ENCODE peak calls at places on chromosome 12, in eight cellular contexts. E is dorsolateral prefrontal cortex, V is mammary epithelial cell, N is IMR-90, K is body of pancreas, Z is neural progenitor cell, D is lower leg skin, O is AG10803. H is an unnamed sample.

GRCh38 chr12:46959484-46959883 is 119.9 kb upstream of the PCED1B start:
- DNase-seq in E (no peak), Z (no peak), O (peak; percentile 89), D (no peak), K (no peak), V (peak; percentile 83), N (peak; percentile 93), H (peak; percentile 75)

GRCh38 chr12:13044859-13045384 is 741 bp downstream of the FAM234B start:
- DNase-seq in E (no peak), O (no peak), Z (no peak), D (no peak), V (peak; percentile 23), N (no peak), K (no peak), H (peak; percentile 10)

GRCh38 chr12:3913278-3913677 is 40.1 kb upstream of the PARP11 start:
- DNase-seq in V (no peak), K (no peak), Z (no peak), E (no peak), N (no peak), D (no peak), O (no peak), H (no peak)

GRCh38 chr12:67268896-67269631 is at the start of gene CAND1:
- DNase-seq in E (peak; percentile 98), V (peak; percentile 99), Z (peak; percentile 97), D (peak; percentile 99), O (peak; percentile 99), K (peak; percentile 97), N (peak; percentile 99), H (peak; percentile 99)

GRCh38 chr12:52225752-52226151 is 7.3 kb upstream of the KRT7 start:
- DNase-seq in E (no peak), N (no peak), Z (no peak), O (no peak), V (no peak), K (no peak), D (peak; percentile 36), H (no peak)

GRCh38 chr12:31589582-31589895 is 1.4 kb downstream of the DENND5B start:
- DNase-seq in E (no peak), D (no peak), N (no peak), K (no peak), V (no peak), O (no peak), Z (peak; percentile 77), H (no peak)

GRCh38 chr12:64451687-64452558 is at the start of gene TBK1:
- DNase-seq in K (peak; percentile 95), D (peak; percentile 97), Z (peak; percentile 96), E (peak; percentile 91), V (peak; percentile 83), O (peak; percentile 83), N (peak; percentile 84), H (peak; percentile 89)

GRCh38 chr12:55816876-55817351 is 610 bp downstream of the SARNP start:
- DNase-seq in K (no peak), Z (peak; percentile 31), E (no peak), D (no peak), V (no peak), N (peak; percentile 26), O (no peak), H (no peak)

GRCh38 chr12:91496337-91496736 is 313.7 kb upstream of the DCN start:
- DNase-seq in O (no peak), K (no peak), N (no peak), D (no peak), V (no peak), E (no peak), Z (no peak), H (no peak)

GRCh38 chr12:26953447-26953846 is 15.2 kb downstream of the FGFR1OP2 start:
- DNase-seq in K (peak; percentile 21), E (no peak), V (no peak), N (peak; percentile 28), Z (no peak), O (peak; percentile 40), D (no peak), H (peak; percentile 24)

GRCh38 chr12:123271182-123271491 is 519 bp downstream of the CDK2AP1 start:
- DNase-seq in V (peak; percentile 40), D (peak; percentile 95), O (peak; percentile 55), N (peak; percentile 33), E (no peak), K (peak; percentile 78), Z (peak; percentile 91), H (peak; percentile 45)

GRCh38 chr12:119938049-119938667 is 50.9 kb upstream of the BICDL1 start:
- DNase-seq in E (no peak), D (no peak), N (peak; percentile 49), Z (peak; percentile 75), V (peak; percentile 27), O (peak; percentile 45), K (peak; percentile 69), H (peak; percentile 44)

GRCh38 chr12:94305293-94305957 is 154.2 kb downstream of the CEP83 start:
- DNase-seq in D (no peak), V (no peak), K (no peak), Z (no peak), N (peak; percentile 82), E (no peak), O (peak; percentile 49), H (peak; percentile 66)

GRCh38 chr12:51281202-51281924 is 11.1 kb upstream of the SMAGP start:
- DNase-seq in E (no peak), Z (no peak), N (peak; percentile 74), V (peak; percentile 77), K (no peak), D (no peak), O (peak; percentile 76), H (peak; percentile 47)

GRCh38 chr12:8014836-8015235 is 17.7 kb upstream of the FOXJ2 start:
- DNase-seq in Z (peak; percentile 27), N (no peak), D (no peak), E (no peak), V (no peak), O (no peak), K (no peak), H (no peak)

GRCh38 chr12:8018666-8019581 is 13.6 kb upstream of the FOXJ2 start:
- DNase-seq in O (no peak), K (peak; percentile 25), N (no peak), Z (peak; percentile 88), D (no peak), V (no peak), E (no peak), H (peak; percentile 26)
- H3K4me3 ChIP-seq in O (peak overlapping the region; percentile 39), K (no peak overlapping the region), N (peak overlapping the region; percentile 14), Z (peak overlapping the region; percentile 62), D (no peak overlapping the region), V (no peak overlapping the region), E (peak overlapping the region; percentile 70), H (peak overlapping the region; percentile 35)

DNA sequence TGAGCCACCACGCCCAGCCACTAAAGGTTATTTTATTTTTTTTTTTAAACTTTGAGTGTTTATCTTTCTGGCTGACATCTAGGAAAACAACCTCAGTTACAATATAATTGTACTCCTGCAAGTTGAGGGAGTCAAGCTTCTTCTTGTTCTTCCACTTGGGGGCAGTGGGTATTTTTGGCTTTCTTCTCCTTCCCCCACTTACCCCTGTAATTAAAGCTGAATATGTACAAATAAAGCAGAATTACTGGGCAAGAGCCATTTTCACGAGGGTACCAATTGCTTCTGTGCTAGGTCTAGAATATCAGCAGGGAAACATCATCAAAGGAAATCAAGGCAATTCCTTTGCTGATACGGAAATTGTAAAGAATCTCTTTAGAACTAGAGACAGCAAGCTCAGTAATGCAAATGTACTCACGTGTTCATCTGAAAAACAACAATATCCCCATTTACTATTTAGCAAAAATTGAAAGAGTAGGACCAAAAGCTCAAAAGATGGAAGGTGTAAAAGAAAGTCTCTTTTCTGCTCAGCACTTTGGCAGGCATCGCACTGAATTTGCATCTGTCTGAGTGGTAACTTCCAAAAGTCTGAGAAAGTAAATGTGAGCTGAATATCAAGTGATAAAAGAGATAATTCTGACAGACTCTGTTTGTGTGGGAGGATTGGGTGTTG is 72.8 kb downstream of the TAOK3 start:
- DNase-seq in D (no peak), K (no peak), N (no peak), V (no peak), O (no peak), E (no peak), Z (no peak), H (peak; percentile 18)
- TF ChIP-seq CTCF in D (no peak), K (no peak), N (no peak), V (no peak), O (peak; percentile 5), E (peak; percentile 41), Z (no peak), H (peak; percentile 7)

GRCh38 chr12:112837629-112838191 is 46.2 kb downstream of the RPH3A start:
- DNase-seq in O (peak; percentile 21), E (no peak), Z (no peak), K (no peak), V (peak; percentile 84), D (peak; percentile 3), N (peak; percentile 29), H (peak; percentile 48)

GRCh38 chr12:112828534-112828933 is 37.0 kb downstream of the RPH3A start:
- DNase-seq in Z (no peak), O (no peak), E (no peak), V (no peak), K (no peak), N (no peak), D (no peak), H (no peak)

GRCh38 chr12:112836736-112837628 is 45.4 kb downstream of the RPH3A start:
- DNase-seq in D (peak; percentile 46), O (no peak), Z (no peak), V (no peak), N (no peak), K (no peak), E (no peak), H (no peak)

GRCh38 chr12:112833939-112834338 is 42.4 kb downstream of the RPH3A start:
- DNase-seq in D (no peak), O (no peak), E (no peak), K (no peak), N (no peak), Z (no peak), V (no peak), H (no peak)

DNA sequence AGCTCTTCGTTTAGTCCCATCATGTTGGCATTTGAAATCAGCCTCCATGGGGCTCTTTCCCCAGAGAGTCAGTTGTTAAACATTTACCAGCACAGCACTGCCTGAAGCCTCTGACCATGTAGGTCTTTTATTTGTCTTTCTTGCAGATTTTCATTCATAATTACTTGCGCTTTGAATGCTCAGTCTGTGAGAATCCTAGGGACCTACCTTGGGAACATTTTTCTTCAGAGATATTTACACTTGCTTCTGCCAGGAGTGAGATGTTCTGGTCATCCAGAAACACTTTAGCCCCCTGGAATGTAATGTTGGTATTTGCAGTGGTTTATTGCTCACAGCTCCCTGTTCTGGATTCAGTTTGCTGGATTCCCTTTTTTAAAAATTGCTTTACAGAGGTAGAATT is 41.7 kb downstream of the RPH3A start:
- DNase-seq in N (no peak), O (no peak), D (no peak), E (no peak), V (no peak), K (no peak), Z (no peak), H (no peak)
- H3K4me3 ChIP-seq in N (no peak overlapping the region), O (no peak overlapping the region), D (no peak overlapping the region), E (no peak overlapping the region), V (no peak overlapping the region), K (no peak overlapping the region), Z (no peak overlapping the region), H (no peak overlapping the region)

GRCh38 chr12:30320561-30320960 is 375.1 kb downstream of the IPO8 start:
- DNase-seq in Z (no peak), K (no peak), V (no peak), O (no peak), E (no peak), N (no peak), D (no peak), H (no peak)

DNA sequence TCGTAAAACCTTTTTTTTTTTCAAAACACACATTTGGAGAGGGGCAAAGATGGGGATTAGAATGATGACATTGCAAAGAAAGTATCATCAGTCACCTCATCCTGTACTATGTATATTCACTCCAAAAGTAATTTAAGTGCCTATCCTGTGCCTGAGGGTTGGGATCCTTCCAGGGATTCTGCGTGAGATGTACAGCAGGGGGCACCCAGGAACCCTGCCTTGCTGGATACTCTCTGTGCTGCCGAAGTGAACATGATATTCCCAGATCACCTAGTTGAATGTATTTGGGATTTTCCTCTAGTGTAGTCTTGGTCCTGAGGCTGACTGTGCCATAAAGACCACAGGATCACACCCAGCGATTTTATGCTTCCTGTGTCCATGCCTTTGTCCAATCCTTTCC is 372.7 kb downstream of the IPO8 start:
- DNase-seq in K (peak; percentile 22), O (peak; percentile 1), N (no peak), V (no peak), E (no peak), D (no peak), Z (no peak), H (no peak)
- TF ChIP-seq CTCF in K (peak; percentile 20), O (peak; percentile 23), N (no peak), V (no peak), E (no peak), D (no peak), Z (no peak), H (no peak)

H was measured in astrocyte of the spinal cord.